ENCODE peak calls at places on chromosomes 11 and 22, in five cellular contexts. Y is adrenal gland; D is neuronal stem cell; G is effector memory CD4-positive, alpha-beta T cell; W is colonic mucosa. C is an unnamed sample. For H3K4me1, the result is how much of the 10 kb centered on the place peaks cover.

GRCh38 chr11:27179334-27179733 is 138.7 kb downstream of the BBOX1 start:
- DNase-seq in Y (no peak), D (no peak), G (no peak), W (no peak), C (no peak)

GRCh38 chr11:132438418-132438817 is 1068.0 kb downstream of the NTM start:
- DNase-seq in Y (no peak), D (no peak), G (no peak), W (no peak), C (no peak)

GRCh38 chr22:37088108-37088605 is 21.4 kb downstream of the TMPRSS6 start:
- DNase-seq in Y (no peak), D (no peak), G (no peak), W (no peak), C (peak)

GRCh38 chr11:88359529-88359928 is 22.0 kb upstream of the CTSC start:
- DNase-seq in Y (no peak), D (no peak), G (no peak), W (no peak), C (no peak)

GRCh38 chr22:27749597-27750225 is 51.8 kb downstream of the MN1 start:
- DNase-seq in Y (no peak), D (no peak), G (no peak), W (no peak), C (peak)

GRCh38 chr11:46299425-46300067 is 22.1 kb downstream of the CREB3L1 start:
- DNase-seq in Y (no peak), D (no peak), G (no peak), W (no peak), C (no peak)

GRCh38 chr11:79973701-79974626 is 533.1 kb upstream of the TENM4 start:
- DNase-seq in Y (peak), D (peak), G (no peak), W (no peak), C (no peak)

GRCh38 chr11:59705281-59705680 is 8.4 kb downstream of the OR10V1 start:
- DNase-seq in Y (no peak), D (no peak), G (no peak), W (no peak), C (no peak)

GRCh38 chr22:49633010-49633324 is 194.7 kb downstream of the BRD1 start:
- DNase-seq in Y (no peak), D (no peak), G (no peak), W (no peak), C (no peak)

DNA sequence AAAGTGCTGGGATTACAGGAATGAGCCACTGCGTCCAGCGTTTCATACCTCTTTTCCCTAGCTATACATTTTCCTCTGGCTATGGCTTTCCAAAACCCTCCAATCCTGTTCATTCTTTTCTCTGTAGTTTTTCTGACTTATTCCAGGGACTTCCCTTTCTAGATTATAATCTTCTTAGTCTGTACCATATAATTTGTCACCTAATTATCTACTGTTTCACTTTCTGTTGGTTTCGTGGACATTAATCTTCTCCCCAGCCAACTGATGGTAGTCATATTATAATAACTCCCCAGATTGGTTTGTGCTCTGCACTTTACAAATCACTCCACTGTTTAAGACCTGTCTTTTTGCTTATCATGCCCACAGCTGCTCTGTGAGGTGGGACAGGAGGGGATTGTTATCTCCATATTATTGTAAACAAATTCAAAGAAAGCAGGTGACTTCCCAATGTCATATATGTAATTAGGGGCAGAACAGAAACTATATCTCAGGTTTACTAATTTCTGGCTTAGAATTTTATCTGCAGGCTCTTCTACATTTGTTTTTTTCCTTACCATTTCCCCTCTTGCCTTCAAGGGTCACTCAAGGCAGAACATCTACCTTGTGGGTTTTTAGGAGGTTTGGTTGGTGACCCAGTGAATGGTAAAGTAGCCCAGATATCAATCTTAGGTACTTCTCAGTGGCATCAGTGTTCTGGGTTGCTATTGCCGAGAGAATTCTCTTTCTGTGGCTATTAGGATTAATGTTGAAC is 23.9 kb downstream of the STIM1 start:
- DNase-seq in Y (no peak), D (no peak), G (no peak), W (no peak), C (no peak)
- H3K27ac ChIP-seq in Y (peak), D (no peak), G (peak), W (peak), C (peak)

GRCh38 chr22:20548806-20549205 is 41.4 kb downstream of the MED15 start:
- DNase-seq in Y (no peak), D (no peak), G (no peak), W (no peak), C (no peak)
- H3K4me1 ChIP-seq in Y (half or more), D (under half), G (half or more), W (under half), C (under half)

DNA sequence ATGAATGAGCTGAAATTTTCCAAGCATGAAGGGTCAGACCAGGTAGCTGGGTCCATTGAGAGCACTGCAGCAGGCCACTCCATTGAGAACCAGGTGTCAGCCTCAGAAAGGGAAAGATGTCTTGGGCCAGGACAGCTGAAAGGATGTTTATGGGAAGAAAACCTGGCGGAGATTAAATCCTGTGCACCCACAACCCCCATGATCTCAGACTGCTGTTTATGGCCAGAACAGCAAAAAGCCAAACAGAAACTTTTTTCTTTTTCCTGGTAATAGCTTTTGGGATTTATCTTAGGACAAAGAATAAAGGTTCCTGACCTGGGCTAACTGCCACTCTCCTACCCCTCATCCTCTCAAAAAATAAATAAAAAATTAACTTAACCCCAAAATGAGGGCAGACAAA is 612.4 kb downstream of the INSC start:
- DNase-seq in Y (no peak), D (no peak), G (no peak), W (no peak), C (no peak)
- H3K27ac ChIP-seq in Y (no peak), D (no peak), G (no peak), W (no peak), C (no peak)

GRCh38 chr11:62400760-62401159 is 18.1 kb upstream of the SCGB1A1 start:
- DNase-seq in Y (peak), D (no peak), G (no peak), W (peak), C (peak)

GRCh38 chr11:62399868-62400245 is 19.0 kb upstream of the SCGB1A1 start:
- DNase-seq in Y (no peak), D (no peak), G (no peak), W (no peak), C (peak)

GRCh38 chr11:62400281-62400680 is 18.6 kb upstream of the SCGB1A1 start:
- DNase-seq in Y (no peak), D (no peak), G (no peak), W (no peak), C (no peak)

GRCh38 chr11:62398011-62398994 is 20.5 kb upstream of the SCGB1A1 start:
- DNase-seq in Y (peak), D (no peak), G (no peak), W (peak), C (peak)

GRCh38 chr11:62399172-62399867 is 19.5 kb upstream of the SCGB1A1 start:
- DNase-seq in Y (no peak), D (no peak), G (no peak), W (no peak), C (no peak)
- H3K4me1 ChIP-seq in Y (under half), D (under half), G (under half), W (under half), C (half or more)

GRCh38 chr22:41522813-41523212 is 21.5 kb downstream of the POLR3H start:
- DNase-seq in Y (no peak), D (no peak), G (no peak), W (no peak), C (no peak)
- H3K27ac ChIP-seq in Y (peak), D (no peak), G (no peak), W (no peak), C (peak)

GRCh38 chr11:62554377-62554776 is 7.8 kb upstream of the AHNAK start:
- DNase-seq in Y (no peak), D (no peak), G (no peak), W (peak), C (no peak)
- H3K4me1 ChIP-seq in Y (under half), D (under half), G (half or more), W (half or more), C (half or more)

DNA sequence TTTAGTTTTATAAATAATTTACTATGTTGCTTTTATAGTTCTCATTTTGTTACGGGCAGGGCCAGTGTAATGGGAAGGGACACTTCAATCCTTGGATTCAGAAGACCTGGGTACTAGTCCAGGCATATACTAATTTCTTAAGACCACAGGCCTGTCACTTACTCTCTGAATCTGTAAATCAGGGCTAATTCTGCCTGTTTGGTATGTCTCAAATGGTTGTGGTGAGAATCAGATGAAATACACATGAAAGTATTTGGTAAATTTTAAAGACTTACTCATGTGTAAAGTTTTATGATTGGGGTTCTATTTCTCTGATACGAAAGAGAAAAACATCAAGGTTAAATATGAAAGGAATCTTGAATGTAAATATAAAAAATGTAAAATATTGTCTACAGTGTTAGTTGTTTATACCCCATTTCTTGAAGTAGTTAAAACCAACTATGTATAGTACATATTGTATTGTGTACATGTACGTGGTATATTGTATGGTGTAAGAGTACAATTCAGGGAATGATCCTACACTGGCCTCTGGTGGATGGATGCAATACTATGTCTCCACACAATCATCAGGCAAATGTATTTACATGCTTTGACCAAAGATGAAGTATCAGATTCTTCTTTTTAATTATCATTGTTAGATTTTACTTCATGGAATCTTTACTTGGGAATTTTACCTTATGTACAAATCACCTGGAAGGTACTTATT is 24.5 kb upstream of the RAG2 start:
- DNase-seq in Y (no peak), D (no peak), G (no peak), W (no peak), C (peak)
- H3K27ac ChIP-seq in Y (no peak), D (no peak), G (no peak), W (no peak), C (no peak)

DNA sequence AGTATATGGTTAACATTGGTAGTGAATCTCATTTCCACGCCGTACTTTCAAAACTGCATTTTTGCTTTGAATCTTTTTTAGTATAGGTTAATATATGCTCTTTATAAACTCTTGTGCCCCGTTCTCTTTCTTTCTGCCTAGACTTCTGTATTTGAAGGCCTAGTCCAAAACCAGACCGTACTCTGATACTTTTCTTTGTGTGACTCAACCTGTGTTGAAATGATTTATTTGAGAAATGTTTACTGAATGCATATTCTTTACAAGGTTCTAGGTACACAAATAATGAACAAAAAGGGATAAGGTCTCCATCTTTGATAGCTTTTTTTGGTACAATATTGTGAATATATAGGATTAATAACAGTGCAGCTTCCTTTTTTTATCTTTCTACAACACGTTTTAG is 68.3 kb downstream of the HIPK3 start:
- DNase-seq in Y (no peak), D (no peak), G (no peak), W (no peak), C (no peak)
- H3K4me1 ChIP-seq in Y (under half), D (under half), G (under half), W (under half), C (under half)